ENCODE peak calls at places on chromosomes 13 and 19, in four cellular contexts. One of them, this sample, is unnamed. For H3K4me1 and H3K27me3, the result is how much of the 10 kb centered on the place peaks cover.

GRCh38 chr19:609001-609340 is 19.3 kb downstream of the HCN2 start:
- DNase-seq in uterus: no peak
- DNase-seq in K562: no peak
- DNase-seq in ovary: no peak
- DNase-seq in this sample: peak

GRCh38 chr19:9901020-9901419 is 35.3 kb downstream of the OLFM2 start:
- DNase-seq in ovary: no peak
- DNase-seq in K562: no peak
- DNase-seq in uterus: no peak
- DNase-seq in this sample: no peak

GRCh38 chr13:99357920-99358319 is 50.7 kb upstream of the GPR183 start:
- DNase-seq in uterus: no peak
- DNase-seq in ovary: no peak
- DNase-seq in K562: no peak
- DNase-seq in this sample: no peak

GRCh38 chr13:110528371-110528770 is 33.2 kb downstream of the RAB20 start:
- DNase-seq in uterus: no peak
- DNase-seq in ovary: no peak
- DNase-seq in K562: no peak
- DNase-seq in this sample: peak

GRCh38 chr19:55311397-55311796 is 13.7 kb downstream of the TMEM150B start:
- DNase-seq in K562: no peak
- DNase-seq in uterus: no peak
- DNase-seq in ovary: no peak
- DNase-seq in this sample: no peak

GRCh38 chr13:75871059-75871458 is 234.9 kb downstream of the LMO7 start:
- DNase-seq in uterus: no peak
- DNase-seq in ovary: no peak
- DNase-seq in K562: no peak
- DNase-seq in this sample: no peak

GRCh38 chr13:111659842-111660241 is 339.4 kb downstream of the TEX29 start:
- DNase-seq in K562: no peak
- DNase-seq in ovary: peak
- DNase-seq in uterus: no peak
- DNase-seq in this sample: no peak

GRCh38 chr13:24220086-24220703 is 59.7 kb downstream of the SPATA13 start:
- DNase-seq in uterus: no peak
- DNase-seq in ovary: no peak
- DNase-seq in K562: peak
- DNase-seq in this sample: no peak

GRCh38 chr19:19514881-19515763 is at the start of gene TSSK6:
- DNase-seq in uterus: no peak
- DNase-seq in K562: no peak
- DNase-seq in ovary: peak
- DNase-seq in this sample: no peak

DNA sequence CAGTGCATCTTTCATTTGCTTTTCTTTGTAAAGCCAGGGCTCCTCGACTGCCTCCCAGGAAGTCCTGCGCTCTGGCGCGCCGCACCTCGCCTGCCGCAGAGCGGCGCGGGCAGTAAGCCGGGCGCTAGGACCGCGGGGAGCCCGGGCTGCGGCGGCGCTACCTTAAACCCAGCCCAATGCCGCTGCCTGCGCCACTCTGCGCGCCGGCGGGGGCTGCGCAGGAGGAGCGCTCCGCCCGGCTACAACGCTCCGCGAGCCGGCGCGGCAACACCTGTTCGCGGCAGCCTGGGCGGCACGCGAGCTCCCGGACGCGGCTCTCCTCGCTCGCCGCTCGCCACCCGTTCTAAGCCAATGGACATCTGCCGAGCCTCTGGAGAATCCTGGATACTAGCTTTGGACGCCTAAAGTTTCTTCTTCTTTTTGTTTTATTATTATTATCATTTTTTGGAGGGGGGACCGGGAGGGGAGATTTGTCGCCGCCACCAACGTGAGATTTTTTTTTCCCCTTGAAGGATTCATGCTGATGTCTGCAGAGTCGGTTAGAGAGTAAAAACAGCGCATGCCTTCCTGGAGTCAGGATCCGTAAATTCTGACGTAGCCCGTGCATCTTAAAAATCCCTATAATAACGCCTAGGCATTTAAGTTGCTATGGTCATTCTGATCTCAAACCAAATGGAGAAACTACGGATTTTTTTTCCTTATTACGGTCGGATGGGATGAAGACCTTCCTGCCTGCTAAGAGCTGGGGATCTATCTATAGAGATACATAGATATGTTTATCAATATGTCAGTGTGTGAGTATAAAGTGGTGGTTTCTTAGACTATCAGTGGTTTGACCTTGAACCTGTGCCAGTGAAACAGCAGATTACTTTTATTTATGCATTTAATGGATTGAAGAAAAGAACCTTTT is at the start of gene FGF9:
- DNase-seq in K562: peak
- DNase-seq in uterus: peak
- DNase-seq in ovary: peak
- DNase-seq in this sample: no peak
- H3K4me1 ChIP-seq in K562: under half
- H3K4me1 ChIP-seq in uterus: under half
- H3K4me1 ChIP-seq in ovary: under half
- H3K4me1 ChIP-seq in this sample: under half

DNA sequence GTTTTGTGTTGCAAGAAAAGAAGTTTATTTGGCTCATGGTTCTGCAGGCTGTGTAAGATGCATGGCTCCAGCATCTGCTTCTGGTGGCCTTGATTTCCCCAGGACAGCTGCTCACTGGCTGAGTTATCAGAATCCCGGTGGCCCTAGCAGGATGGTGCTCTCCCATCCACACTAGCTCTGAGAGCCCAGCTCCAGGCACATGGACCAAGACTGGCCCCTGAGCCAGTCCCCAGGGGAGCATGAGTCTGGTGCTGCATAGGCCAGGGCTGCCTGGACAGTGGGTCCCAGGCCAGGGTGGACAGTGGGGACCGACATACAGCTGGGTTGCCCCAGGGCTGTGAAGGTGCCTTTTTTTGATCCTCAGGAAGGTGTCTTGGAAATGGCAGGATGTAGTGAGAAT is 10.4 kb downstream of the ADGRE2 start:
- DNase-seq in uterus: no peak
- DNase-seq in ovary: no peak
- DNase-seq in K562: no peak
- DNase-seq in this sample: no peak
- TF ChIP-seq POLR2A in uterus: no peak
- TF ChIP-seq POLR2A in ovary: no peak
- TF ChIP-seq POLR2A in K562: no peak
- TF ChIP-seq POLR2A in this sample: no peak

GRCh38 chr19:50633359-50633758 is 6.3 kb downstream of the SYT3 start:
- DNase-seq in uterus: no peak
- DNase-seq in K562: no peak
- DNase-seq in ovary: no peak
- DNase-seq in this sample: no peak
- H3K27me3 ChIP-seq in uterus: under half
- H3K27me3 ChIP-seq in K562: under half
- H3K27me3 ChIP-seq in ovary: under half
- H3K27me3 ChIP-seq in this sample: under half

GRCh38 chr19:50658438-50659317 is 9.4 kb downstream of the C19orf81 start:
- DNase-seq in uterus: peak
- DNase-seq in ovary: peak
- DNase-seq in K562: peak
- DNase-seq in this sample: peak

GRCh38 chr19:50661087-50661486 is 11.8 kb downstream of the C19orf81 start:
- DNase-seq in ovary: no peak
- DNase-seq in K562: no peak
- DNase-seq in uterus: no peak
- DNase-seq in this sample: no peak

GRCh38 chr19:50661675-50662441 is 12.6 kb downstream of the C19orf81 start:
- DNase-seq in K562: no peak
- DNase-seq in ovary: no peak
- DNase-seq in uterus: no peak
- DNase-seq in this sample: no peak

GRCh38 chr19:50659318-50660082 is 10.3 kb downstream of the C19orf81 start:
- DNase-seq in K562: no peak
- DNase-seq in ovary: no peak
- DNase-seq in uterus: no peak
- DNase-seq in this sample: no peak

GRCh38 chr19:50660083-50660366 is 10.8 kb downstream of the C19orf81 start:
- DNase-seq in uterus: no peak
- DNase-seq in K562: no peak
- DNase-seq in ovary: no peak
- DNase-seq in this sample: no peak
- H3K4me1 ChIP-seq in uterus: under half
- H3K4me1 ChIP-seq in K562: under half
- H3K4me1 ChIP-seq in ovary: under half
- H3K4me1 ChIP-seq in this sample: under half

GRCh38 chr19:5904302-5905071 is at the start of gene VMAC:
- DNase-seq in ovary: peak
- DNase-seq in uterus: peak
- DNase-seq in K562: peak
- DNase-seq in this sample: peak
- TF ChIP-seq POLR2A in ovary: peak
- TF ChIP-seq POLR2A in uterus: no peak
- TF ChIP-seq POLR2A in K562: no peak
- TF ChIP-seq POLR2A in this sample: peak

This sample was measured in tibial nerve.